ENCODE peak calls at places on chromosomes 3 and 15, in eight cellular contexts. A, U, O, V, K, F, P and L are unnamed samples.

GRCh38 chr15:58762731-58763130 is 8.4 kb upstream of the MINDY2 start:
- DNase-seq in U (no peak), F (no peak), A (no peak), P (no peak), V (no peak), K (no peak), O (no peak), L (no peak)

GRCh38 chr3:31462050-31462569 is 70.6 kb upstream of the STT3B start:
- DNase-seq in O (no peak), V (peak), A (no peak), P (no peak), F (no peak), K (peak), U (peak), L (peak)

GRCh38 chr3:112333386-112334334 is 704 bp downstream of the CD200 start:
- DNase-seq in U (no peak), O (no peak), F (peak), V (no peak), K (no peak), A (no peak), P (no peak), L (no peak)

GRCh38 chr3:154310840-154311239 is 13.4 kb downstream of the DHX36 start:
- DNase-seq in V (no peak), K (peak), O (no peak), F (no peak), U (no peak), A (no peak), P (no peak), L (no peak)

GRCh38 chr15:60326824-60327654 is 70.7 kb downstream of the ANXA2 start:
- DNase-seq in P (peak), O (peak), A (peak), U (peak), V (no peak), K (peak), F (peak), L (peak)

GRCh38 chr15:44492672-44493071 is 44.3 kb upstream of the EIF3J start:
- DNase-seq in K (no peak), O (no peak), P (no peak), F (no peak), U (no peak), A (no peak), V (no peak), L (no peak)

GRCh38 chr3:46065294-46065705 is 38.0 kb upstream of the XCR1 start:
- DNase-seq in P (no peak), F (no peak), U (no peak), O (peak), V (peak), A (peak), K (no peak), L (peak)

GRCh38 chr3:111539351-111540331 is 2.4 kb upstream of the CD96 start:
- DNase-seq in A (peak), O (peak), P (peak), F (peak), U (peak), V (peak), K (peak), L (peak)

GRCh38 chr3:194137314-194138097 is 1.6 kb downstream of the HES1 start:
- DNase-seq in P (peak), F (peak), A (peak), O (peak), V (no peak), K (peak), U (peak), L (peak)

GRCh38 chr15:64665179-64665578 is 110.2 kb downstream of the RBPMS2 start:
- DNase-seq in V (no peak), K (no peak), U (no peak), O (no peak), A (no peak), P (no peak), F (no peak), L (no peak)

GRCh38 chr15:91116379-91117067 is 16.5 kb downstream of the SV2B start:
- DNase-seq in O (no peak), K (no peak), U (peak), A (peak), P (no peak), V (peak), F (no peak), L (peak)

GRCh38 chr15:40302288-40302886 is 5.3 kb downstream of the PLCB2 start:
- DNase-seq in U (no peak), V (no peak), K (no peak), A (no peak), O (no peak), P (no peak), F (no peak), L (no peak)

GRCh38 chr3:190051643-190052042 is 69.1 kb downstream of the P3H2 start:
- DNase-seq in F (peak), V (no peak), A (no peak), P (no peak), K (no peak), O (no peak), U (no peak), L (no peak)

GRCh38 chr3:45553469-45553974 is 41.0 kb upstream of the LIMD1 start:
- DNase-seq in F (no peak), V (no peak), A (peak), O (peak), K (peak), P (no peak), U (no peak), L (peak)

GRCh38 chr3:32276279-32276841 is 37.9 kb downstream of the CMTM8 start:
- DNase-seq in K (no peak), O (peak), P (no peak), A (no peak), V (no peak), F (no peak), U (no peak), L (peak)

GRCh38 chr3:65052101-65052500 is 364.3 kb upstream of the ADAMTS9 start:
- DNase-seq in V (no peak), P (no peak), U (no peak), A (peak), K (no peak), F (no peak), O (no peak), L (peak)

GRCh38 chr3:66836363-66837152 is 161.5 kb upstream of the KBTBD8 start:
- DNase-seq in V (no peak), F (no peak), A (no peak), K (peak), U (peak), P (no peak), O (peak), L (no peak)

GRCh38 chr3:128549283-128550112 is 56.5 kb upstream of the GATA2 start:
- DNase-seq in V (no peak), U (no peak), O (peak), P (no peak), A (no peak), F (no peak), K (peak), L (peak)

GRCh38 chr3:54939591-54940300 is 11.9 kb upstream of the LRTM1 start:
- DNase-seq in O (no peak), A (no peak), U (no peak), F (no peak), K (peak), V (no peak), P (no peak), L (no peak)

GRCh38 chr15:88912500-88912921 is 668 bp downstream of the MFGE8 start:
- DNase-seq in F (peak), O (no peak), P (no peak), U (no peak), K (peak), V (no peak), A (no peak), L (peak)

GRCh38 chr15:85381850-85382751 is 1.7 kb downstream of the AKAP13 start:
- DNase-seq in F (no peak), K (peak), O (peak), V (peak), A (no peak), P (no peak), U (peak), L (peak)

GRCh38 chr3:107432013-107432515 is 54.8 kb downstream of the CCDC54 start:
- DNase-seq in F (peak), K (peak), P (no peak), A (no peak), U (no peak), O (peak), V (no peak), L (peak)

GRCh38 chr3:64539451-64540196 is 148.2 kb downstream of the ADAMTS9 start:
- DNase-seq in O (no peak), K (peak), A (no peak), U (no peak), P (no peak), F (no peak), V (no peak), L (no peak)

GRCh38 chr3:9036327-9037112 is 73.2 kb upstream of the RAD18 start:
- DNase-seq in V (no peak), F (no peak), P (no peak), O (no peak), K (peak), A (no peak), U (no peak), L (no peak)

GRCh38 chr15:43383070-43383469 is 12.2 kb downstream of the TUBGCP4 start:
- DNase-seq in F (no peak), P (no peak), O (no peak), V (no peak), K (peak), U (no peak), A (no peak), L (no peak)

GRCh38 chr3:121916189-121916588 is 22.0 kb downstream of the SLC15A2 start:
- DNase-seq in F (no peak), V (no peak), A (no peak), U (no peak), O (peak), P (no peak), K (no peak), L (no peak)

GRCh38 chr3:150168694-150169093 is 198.0 kb upstream of the PFN2 start:
- DNase-seq in F (no peak), O (no peak), U (no peak), A (no peak), V (no peak), K (peak), P (no peak), L (no peak)

GRCh38 chr15:40766906-40767837 is 2.6 kb upstream of the C15orf62 start:
- DNase-seq in U (no peak), K (peak), O (peak), V (no peak), A (no peak), P (no peak), F (no peak), L (no peak)

GRCh38 chr3:186802701-186803100 is 3.6 kb downstream of the RFC4 start:
- DNase-seq in F (no peak), V (no peak), O (no peak), P (no peak), K (no peak), U (peak), A (no peak), L (no peak)

GRCh38 chr15:60840306-60840702 is 361.4 kb upstream of the ICE2 start:
- DNase-seq in P (no peak), V (no peak), A (no peak), O (no peak), U (no peak), K (peak), F (no peak), L (no peak)

GRCh38 chr15:47754312-47754711 is 37.0 kb downstream of the SEMA6D start:
- DNase-seq in U (no peak), F (no peak), V (no peak), A (no peak), P (no peak), O (no peak), K (peak), L (no peak)

GRCh38 chr15:26805470-26805869 is 32.6 kb upstream of the GABRB3 start:
- DNase-seq in U (no peak), F (no peak), A (no peak), O (no peak), P (no peak), K (no peak), V (no peak), L (no peak)

GRCh38 chr3:126557415-126557745 is 1.4 kb downstream of the C3orf22 start:
- DNase-seq in O (no peak), V (no peak), F (no peak), P (no peak), A (no peak), K (no peak), U (no peak), L (no peak)

GRCh38 chr3:185539934-185540333 is 12.5 kb downstream of the LIPH start:
- DNase-seq in F (no peak), V (no peak), U (no peak), O (no peak), A (no peak), P (no peak), K (no peak), L (no peak)

GRCh38 chr3:185534511-185534910 is 17.9 kb downstream of the LIPH start:
- DNase-seq in P (no peak), U (no peak), F (no peak), K (no peak), A (no peak), V (no peak), O (no peak), L (no peak)

GRCh38 chr3:185540705-185541104 is 11.7 kb downstream of the LIPH start:
- DNase-seq in U (no peak), O (no peak), A (no peak), V (no peak), P (no peak), K (no peak), F (no peak), L (no peak)

GRCh38 chr3:185532881-185533280 is 19.5 kb downstream of the LIPH start:
- DNase-seq in A (no peak), O (no peak), K (no peak), P (no peak), U (no peak), V (no peak), F (peak), L (no peak)

DNA sequence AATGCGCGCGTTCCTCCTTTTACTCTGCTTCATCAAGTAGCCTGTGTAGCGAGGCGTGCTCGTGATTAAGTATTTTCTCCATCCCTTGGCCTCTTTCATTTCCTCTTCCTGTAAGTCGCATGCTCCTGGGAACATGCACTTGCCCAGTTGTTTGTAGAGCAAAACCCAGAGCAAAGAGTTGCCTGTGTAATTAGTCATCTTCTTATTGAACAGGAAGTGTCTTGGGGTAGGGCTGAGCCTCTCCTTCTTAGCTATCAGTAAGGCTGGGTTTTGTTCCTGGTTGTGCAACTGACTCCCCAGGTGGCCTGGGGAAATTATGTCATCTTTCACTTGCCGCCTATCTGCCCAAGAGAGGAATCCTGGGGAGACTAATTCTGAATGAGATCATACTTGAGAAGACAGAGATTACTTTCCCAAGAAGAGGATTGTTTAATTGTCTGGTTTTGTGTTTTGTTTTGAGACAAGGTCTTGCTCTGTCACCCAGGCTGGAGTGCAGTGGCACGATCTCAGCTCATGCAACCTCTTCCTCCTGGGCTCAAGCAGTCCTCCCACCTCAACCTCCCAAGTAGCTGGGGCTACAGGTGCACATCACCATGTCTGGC is 14.9 kb downstream of the LIPH start:
- DNase-seq in P (no peak), K (peak), O (peak), F (no peak), A (peak), U (peak), V (peak), L (peak)
- H2AFZ ChIP-seq in P (peak), K (peak), O (peak), F (peak), A (peak), U (peak), V (peak), L (peak)

GRCh38 chr15:75198560-75199346 is 2.9 kb upstream of the C15orf39 start:
- DNase-seq in A (peak), V (peak), F (peak), O (peak), P (no peak), K (no peak), U (peak), L (peak)
- H2AFZ ChIP-seq in A (no peak), V (no peak), F (no peak), O (no peak), P (peak), K (no peak), U (no peak), L (no peak)

GRCh38 chr15:36251450-36251849 is 328.0 kb upstream of the CDIN1 start:
- DNase-seq in O (peak), F (no peak), A (no peak), V (no peak), K (peak), P (no peak), U (no peak), L (no peak)

GRCh38 chr15:36254446-36254845 is 325.0 kb upstream of the CDIN1 start:
- DNase-seq in K (no peak), F (no peak), A (no peak), O (no peak), P (no peak), U (no peak), V (no peak), L (no peak)

GRCh38 chr15:36256258-36256825 is 323.1 kb upstream of the CDIN1 start:
- DNase-seq in U (no peak), V (no peak), F (peak), A (no peak), K (no peak), O (no peak), P (peak), L (no peak)

DNA sequence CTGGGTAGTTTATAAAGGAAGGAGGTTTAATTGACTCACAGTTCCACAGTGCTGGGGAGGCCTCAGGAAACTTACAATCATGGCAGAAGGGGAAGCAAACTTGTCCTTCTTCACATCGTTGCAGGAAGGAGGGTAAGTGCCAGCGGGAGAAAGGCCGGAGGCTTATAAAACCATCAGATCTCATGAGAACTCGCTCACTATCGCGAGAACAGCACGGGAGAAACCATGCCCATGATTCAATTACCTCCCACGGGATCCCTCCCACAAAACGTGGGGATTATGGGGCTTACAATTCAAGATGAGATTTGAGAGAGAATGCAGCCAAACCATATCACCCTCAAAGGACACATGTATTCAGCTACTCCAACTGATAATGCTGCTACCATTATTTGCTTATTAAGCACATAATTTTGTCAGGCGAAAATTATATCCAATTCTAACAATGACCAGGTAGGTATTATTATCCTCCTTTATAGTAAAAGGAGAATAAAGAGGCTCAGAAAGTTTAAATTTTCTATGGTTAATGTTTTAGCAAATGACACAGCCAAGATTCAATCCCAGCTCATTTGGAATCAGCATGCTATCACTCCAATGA is 327.2 kb upstream of the CDIN1 start:
- DNase-seq in V (no peak), U (no peak), P (no peak), K (no peak), O (no peak), F (no peak), A (no peak), L (no peak)
- H2AFZ ChIP-seq in V (no peak), U (no peak), P (peak), K (no peak), O (no peak), F (no peak), A (no peak), L (no peak)

DNA sequence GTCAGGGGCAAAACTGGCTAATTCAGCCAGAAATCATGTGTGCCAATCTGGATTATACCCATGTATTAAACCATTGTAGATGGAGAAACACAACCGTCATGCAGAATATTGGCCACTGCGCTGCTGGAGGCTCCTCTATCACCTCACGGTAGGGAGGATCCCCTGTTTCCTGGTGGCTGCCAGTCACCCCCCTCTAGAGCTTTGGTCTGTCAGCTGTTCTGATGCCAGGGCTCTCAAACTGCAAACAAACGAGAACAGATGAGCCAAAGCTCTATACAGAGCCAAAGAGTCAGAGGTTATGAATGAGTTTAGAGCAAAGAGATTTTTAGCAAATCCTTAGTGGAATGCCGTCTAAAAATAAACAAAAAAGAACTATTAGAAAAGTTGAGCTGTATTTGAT is 62.5 kb downstream of the IL20RB start:
- DNase-seq in V (no peak), F (peak), O (no peak), U (no peak), K (no peak), A (no peak), P (no peak), L (no peak)
- H2AFZ ChIP-seq in V (no peak), F (no peak), O (no peak), U (no peak), K (no peak), A (no peak), P (no peak), L (no peak)

DNA sequence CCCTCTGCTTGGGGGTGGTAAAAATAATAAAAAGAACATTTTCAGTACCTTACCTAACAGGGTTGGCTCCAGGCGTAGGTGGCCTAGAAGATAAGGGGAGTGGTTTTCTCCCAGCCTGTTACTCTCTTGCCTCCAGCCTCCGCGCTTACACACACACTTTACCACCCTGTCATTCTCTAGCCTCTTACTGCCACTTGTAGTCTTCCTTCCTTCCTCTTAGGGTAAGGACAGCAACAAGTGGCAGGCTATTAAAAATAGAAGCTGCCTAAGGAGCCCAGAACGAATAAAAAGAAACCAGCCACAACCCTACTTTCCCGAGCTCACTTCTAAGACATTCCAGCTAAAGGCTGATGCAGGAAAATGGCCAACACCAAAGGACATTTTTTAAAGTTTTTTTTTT is 9.6 kb upstream of the LIPH start:
- DNase-seq in O (no peak), V (no peak), P (no peak), A (no peak), K (no peak), F (no peak), U (no peak), L (no peak)
- H2AFZ ChIP-seq in O (no peak), V (peak), P (no peak), A (no peak), K (no peak), F (no peak), U (peak), L (no peak)

GRCh38 chr3:11221818-11222217 is 50.4 kb upstream of the ATG7 start:
- DNase-seq in K (no peak), O (peak), V (no peak), F (no peak), P (no peak), A (no peak), U (no peak), L (no peak)

GRCh38 chr3:11228041-11228440 is 44.2 kb upstream of the ATG7 start:
- DNase-seq in K (peak), F (no peak), U (no peak), A (no peak), V (no peak), O (no peak), P (no peak), L (no peak)

GRCh38 chr3:11224010-11224409 is 48.2 kb upstream of the ATG7 start:
- DNase-seq in P (no peak), V (no peak), A (no peak), F (no peak), O (no peak), U (no peak), K (no peak), L (no peak)

GRCh38 chr3:11226042-11226370 is 46.2 kb upstream of the ATG7 start:
- DNase-seq in F (no peak), V (no peak), K (no peak), P (no peak), A (no peak), U (peak), O (no peak), L (no peak)

GRCh38 chr3:11224870-11225251 is 47.3 kb upstream of the ATG7 start:
- DNase-seq in A (no peak), O (no peak), V (no peak), F (no peak), U (no peak), K (no peak), P (no peak), L (no peak)
- H2AFZ ChIP-seq in A (no peak), O (peak), V (no peak), F (no peak), U (peak), K (peak), P (no peak), L (peak)

GRCh38 chr15:92677998-92678397 is 22.4 kb upstream of the FAM174B start:
- DNase-seq in V (no peak), U (no peak), A (no peak), P (no peak), F (no peak), K (no peak), O (no peak), L (no peak)
- H2AFZ ChIP-seq in V (no peak), U (no peak), A (no peak), P (no peak), F (no peak), K (no peak), O (no peak), L (no peak)